ENCODE peak calls at places on chromosomes 13 and 19, in five cellular contexts. One of them, this sample, is unnamed.

GRCh38 chr19:16607819-16608218 is 20.2 kb downstream of the MED26 start:
- DNase-seq in midbrain: no peak
- DNase-seq in left ventricle myocardium inferior: no peak
- DNase-seq in skeletal muscle cell: no peak
- DNase-seq in dermis microvascular lymphatic vessel endothelial cell: no peak
- DNase-seq in this sample: no peak

GRCh38 chr13:113862766-113863510 is 938 bp downstream of the GAS6 start:
- DNase-seq in midbrain: peak
- DNase-seq in skeletal muscle cell: no peak
- DNase-seq in left ventricle myocardium inferior: peak
- DNase-seq in dermis microvascular lymphatic vessel endothelial cell: no peak
- DNase-seq in this sample: no peak

GRCh38 chr13:40221460-40222201 is 444.8 kb downstream of the FOXO1 start:
- DNase-seq in midbrain: no peak
- DNase-seq in left ventricle myocardium inferior: no peak
- DNase-seq in skeletal muscle cell: peak
- DNase-seq in dermis microvascular lymphatic vessel endothelial cell: no peak
- DNase-seq in this sample: no peak

GRCh38 chr19:49912965-49913685 is 15.9 kb upstream of the ATF5 start:
- DNase-seq in skeletal muscle cell: no peak
- DNase-seq in dermis microvascular lymphatic vessel endothelial cell: no peak
- DNase-seq in left ventricle myocardium inferior: no peak
- DNase-seq in midbrain: no peak
- DNase-seq in this sample: no peak

GRCh38 chr13:88919970-88920628 is 1248.9 kb downstream of the SLITRK5 start:
- DNase-seq in dermis microvascular lymphatic vessel endothelial cell: no peak
- DNase-seq in left ventricle myocardium inferior: no peak
- DNase-seq in skeletal muscle cell: no peak
- DNase-seq in midbrain: no peak
- DNase-seq in this sample: no peak

GRCh38 chr13:30819136-30819875 is 84.0 kb downstream of the ALOX5AP start:
- DNase-seq in left ventricle myocardium inferior: no peak
- DNase-seq in midbrain: no peak
- DNase-seq in skeletal muscle cell: no peak
- DNase-seq in dermis microvascular lymphatic vessel endothelial cell: no peak
- DNase-seq in this sample: no peak

GRCh38 chr19:11064831-11065303 is 24.4 kb upstream of the LDLR start:
- DNase-seq in dermis microvascular lymphatic vessel endothelial cell: no peak
- DNase-seq in midbrain: peak
- DNase-seq in left ventricle myocardium inferior: no peak
- DNase-seq in skeletal muscle cell: no peak
- DNase-seq in this sample: no peak

GRCh38 chr13:106455777-106456176 is 79.7 kb downstream of the EFNB2 start:
- DNase-seq in midbrain: no peak
- DNase-seq in left ventricle myocardium inferior: no peak
- DNase-seq in dermis microvascular lymphatic vessel endothelial cell: no peak
- DNase-seq in skeletal muscle cell: no peak
- DNase-seq in this sample: no peak

GRCh38 chr19:2240881-2241760 is 4.5 kb downstream of the SF3A2 start:
- DNase-seq in skeletal muscle cell: no peak
- DNase-seq in left ventricle myocardium inferior: no peak
- DNase-seq in midbrain: no peak
- DNase-seq in dermis microvascular lymphatic vessel endothelial cell: no peak
- DNase-seq in this sample: no peak

GRCh38 chr13:47826481-47826880 is 174.6 kb downstream of the SUCLA2 start:
- DNase-seq in dermis microvascular lymphatic vessel endothelial cell: no peak
- DNase-seq in midbrain: no peak
- DNase-seq in skeletal muscle cell: no peak
- DNase-seq in left ventricle myocardium inferior: no peak
- DNase-seq in this sample: no peak